ENCODE peak calls at places on chromosomes 6 and 20, in eight cellular contexts. One of them, this sample, is unnamed.

GRCh38 chr6:43256670-43257664 is 13.7 kb downstream of the TTBK1 start:
- DNase-seq in neural progenitor cell: no peak
- DNase-seq in brain microvascular endothelial cell: no peak
- DNase-seq in CD8-positive, alpha-beta T cell: no peak
- DNase-seq in adrenal gland: no peak
- DNase-seq in tibial artery: no peak
- DNase-seq in pancreas: no peak
- DNase-seq in heart left ventricle: no peak
- DNase-seq in this sample: no peak

GRCh38 chr6:117449549-117450439 is 24.1 kb upstream of the ROS1 start:
- DNase-seq in tibial artery: no peak
- DNase-seq in neural progenitor cell: peak
- DNase-seq in CD8-positive, alpha-beta T cell: peak
- DNase-seq in pancreas: peak
- DNase-seq in adrenal gland: peak
- DNase-seq in heart left ventricle: peak
- DNase-seq in brain microvascular endothelial cell: peak
- DNase-seq in this sample: no peak

GRCh38 chr20:35226775-35227681 is 538 bp downstream of the MMP24 start:
- DNase-seq in tibial artery: no peak
- DNase-seq in pancreas: peak
- DNase-seq in brain microvascular endothelial cell: peak
- DNase-seq in heart left ventricle: peak
- DNase-seq in neural progenitor cell: peak
- DNase-seq in adrenal gland: peak
- DNase-seq in CD8-positive, alpha-beta T cell: peak
- DNase-seq in this sample: peak

GRCh38 chr6:43843669-43844171 is 73.7 kb downstream of the VEGFA start:
- DNase-seq in pancreas: no peak
- DNase-seq in brain microvascular endothelial cell: no peak
- DNase-seq in neural progenitor cell: no peak
- DNase-seq in tibial artery: no peak
- DNase-seq in heart left ventricle: no peak
- DNase-seq in adrenal gland: no peak
- DNase-seq in CD8-positive, alpha-beta T cell: no peak
- DNase-seq in this sample: no peak

GRCh38 chr20:3194617-3195280 is 9.7 kb downstream of the DDRGK1 start:
- DNase-seq in brain microvascular endothelial cell: no peak
- DNase-seq in pancreas: no peak
- DNase-seq in adrenal gland: no peak
- DNase-seq in heart left ventricle: no peak
- DNase-seq in tibial artery: no peak
- DNase-seq in neural progenitor cell: no peak
- DNase-seq in CD8-positive, alpha-beta T cell: no peak
- DNase-seq in this sample: no peak

GRCh38 chr6:169700296-169700695 is 1.5 kb downstream of the WDR27 start:
- DNase-seq in neural progenitor cell: no peak
- DNase-seq in tibial artery: no peak
- DNase-seq in adrenal gland: no peak
- DNase-seq in brain microvascular endothelial cell: no peak
- DNase-seq in heart left ventricle: no peak
- DNase-seq in CD8-positive, alpha-beta T cell: no peak
- DNase-seq in pancreas: no peak
- DNase-seq in this sample: no peak

GRCh38 chr6:69084746-69085335 is 449.8 kb downstream of the ADGRB3 start:
- DNase-seq in brain microvascular endothelial cell: no peak
- DNase-seq in adrenal gland: no peak
- DNase-seq in CD8-positive, alpha-beta T cell: no peak
- DNase-seq in heart left ventricle: no peak
- DNase-seq in pancreas: no peak
- DNase-seq in tibial artery: no peak
- DNase-seq in neural progenitor cell: no peak
- DNase-seq in this sample: no peak

GRCh38 chr20:10315138-10315537 is 96.5 kb downstream of the SNAP25 start:
- DNase-seq in brain microvascular endothelial cell: no peak
- DNase-seq in adrenal gland: no peak
- DNase-seq in heart left ventricle: no peak
- DNase-seq in neural progenitor cell: peak
- DNase-seq in tibial artery: no peak
- DNase-seq in pancreas: no peak
- DNase-seq in CD8-positive, alpha-beta T cell: no peak
- DNase-seq in this sample: no peak

GRCh38 chr6:31958412-31958740 is 395 bp downstream of the NELFE start:
- DNase-seq in adrenal gland: no peak
- DNase-seq in tibial artery: no peak
- DNase-seq in pancreas: no peak
- DNase-seq in CD8-positive, alpha-beta T cell: no peak
- DNase-seq in neural progenitor cell: no peak
- DNase-seq in brain microvascular endothelial cell: no peak
- DNase-seq in heart left ventricle: no peak
- DNase-seq in this sample: no peak

GRCh38 chr6:134984821-134985220 is 34.9 kb upstream of the ALDH8A1 start:
- DNase-seq in neural progenitor cell: no peak
- DNase-seq in tibial artery: no peak
- DNase-seq in brain microvascular endothelial cell: no peak
- DNase-seq in heart left ventricle: no peak
- DNase-seq in adrenal gland: no peak
- DNase-seq in CD8-positive, alpha-beta T cell: no peak
- DNase-seq in pancreas: no peak
- DNase-seq in this sample: no peak

GRCh38 chr6:79077680-79078056 is 386 bp downstream of the PHIP start:
- DNase-seq in adrenal gland: no peak
- DNase-seq in neural progenitor cell: no peak
- DNase-seq in heart left ventricle: no peak
- DNase-seq in brain microvascular endothelial cell: no peak
- DNase-seq in CD8-positive, alpha-beta T cell: no peak
- DNase-seq in tibial artery: no peak
- DNase-seq in pancreas: peak
- DNase-seq in this sample: no peak

GRCh38 chr6:52162940-52163908 is 23.0 kb upstream of the IL17A start:
- DNase-seq in CD8-positive, alpha-beta T cell: no peak
- DNase-seq in pancreas: no peak
- DNase-seq in neural progenitor cell: peak
- DNase-seq in adrenal gland: no peak
- DNase-seq in tibial artery: no peak
- DNase-seq in heart left ventricle: no peak
- DNase-seq in brain microvascular endothelial cell: no peak
- DNase-seq in this sample: no peak

GRCh38 chr20:31845300-31845863 is at the start of gene FOXS1:
- DNase-seq in CD8-positive, alpha-beta T cell: no peak
- DNase-seq in tibial artery: peak
- DNase-seq in neural progenitor cell: peak
- DNase-seq in adrenal gland: no peak
- DNase-seq in pancreas: no peak
- DNase-seq in heart left ventricle: peak
- DNase-seq in brain microvascular endothelial cell: peak
- DNase-seq in this sample: no peak

GRCh38 chr20:34111057-34111711 is 859 bp downstream of the EIF2S2 start:
- DNase-seq in heart left ventricle: no peak
- DNase-seq in brain microvascular endothelial cell: peak
- DNase-seq in pancreas: no peak
- DNase-seq in tibial artery: no peak
- DNase-seq in CD8-positive, alpha-beta T cell: no peak
- DNase-seq in neural progenitor cell: peak
- DNase-seq in adrenal gland: no peak
- DNase-seq in this sample: no peak

GRCh38 chr6:159456349-159456748 is 236.7 kb downstream of the SOD2 start:
- DNase-seq in adrenal gland: no peak
- DNase-seq in brain microvascular endothelial cell: no peak
- DNase-seq in neural progenitor cell: no peak
- DNase-seq in CD8-positive, alpha-beta T cell: no peak
- DNase-seq in heart left ventricle: no peak
- DNase-seq in pancreas: no peak
- DNase-seq in tibial artery: no peak
- DNase-seq in this sample: no peak

GRCh38 chr6:149897015-149897697 is 757 bp downstream of the RAET1E start:
- DNase-seq in heart left ventricle: peak
- DNase-seq in tibial artery: peak
- DNase-seq in neural progenitor cell: no peak
- DNase-seq in CD8-positive, alpha-beta T cell: no peak
- DNase-seq in brain microvascular endothelial cell: peak
- DNase-seq in adrenal gland: peak
- DNase-seq in pancreas: no peak
- DNase-seq in this sample: no peak

GRCh38 chr6:68343901-68344300 is 291.2 kb upstream of the ADGRB3 start:
- DNase-seq in brain microvascular endothelial cell: peak
- DNase-seq in heart left ventricle: no peak
- DNase-seq in pancreas: no peak
- DNase-seq in tibial artery: no peak
- DNase-seq in neural progenitor cell: peak
- DNase-seq in adrenal gland: peak
- DNase-seq in CD8-positive, alpha-beta T cell: no peak
- DNase-seq in this sample: peak

GRCh38 chr6:126432564-126432963 is 92.6 kb downstream of the CENPW start:
- DNase-seq in heart left ventricle: no peak
- DNase-seq in adrenal gland: no peak
- DNase-seq in CD8-positive, alpha-beta T cell: no peak
- DNase-seq in neural progenitor cell: no peak
- DNase-seq in brain microvascular endothelial cell: no peak
- DNase-seq in pancreas: no peak
- DNase-seq in tibial artery: no peak
- DNase-seq in this sample: no peak

GRCh38 chr6:131756039-131756438 is 45.2 kb upstream of the CTAGE9 start:
- DNase-seq in heart left ventricle: no peak
- DNase-seq in tibial artery: no peak
- DNase-seq in CD8-positive, alpha-beta T cell: no peak
- DNase-seq in neural progenitor cell: no peak
- DNase-seq in pancreas: no peak
- DNase-seq in adrenal gland: no peak
- DNase-seq in brain microvascular endothelial cell: peak
- DNase-seq in this sample: no peak

DNA sequence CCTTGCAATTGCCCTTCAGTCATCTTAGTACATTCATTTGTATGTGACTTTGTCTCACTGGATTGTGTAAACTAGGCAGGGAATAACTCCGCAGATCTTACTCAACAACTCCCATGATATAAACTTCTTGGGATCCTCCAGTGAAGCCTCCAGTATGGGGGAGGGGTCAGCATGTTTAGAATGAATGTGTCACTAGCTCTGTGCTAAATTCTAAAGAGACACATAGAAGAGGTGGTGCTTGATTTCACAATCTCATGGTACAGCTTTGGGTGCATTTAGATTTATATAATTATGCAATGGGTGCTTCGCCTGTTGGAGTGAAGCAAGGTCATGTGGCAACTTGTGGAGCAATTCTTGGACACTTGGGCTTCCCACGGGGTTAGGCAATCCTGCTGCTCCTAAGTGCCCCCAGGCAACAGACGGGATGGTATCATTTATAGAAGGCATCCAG is 40.3 kb downstream of the SLC24A3 start:
- DNase-seq in CD8-positive, alpha-beta T cell: no peak
- DNase-seq in heart left ventricle: no peak
- DNase-seq in pancreas: no peak
- DNase-seq in tibial artery: no peak
- DNase-seq in brain microvascular endothelial cell: no peak
- DNase-seq in adrenal gland: no peak
- DNase-seq in neural progenitor cell: no peak
- DNase-seq in this sample: no peak
- H3K27ac ChIP-seq in CD8-positive, alpha-beta T cell: no peak
- H3K27ac ChIP-seq in heart left ventricle: no peak
- H3K27ac ChIP-seq in pancreas: no peak
- H3K27ac ChIP-seq in tibial artery: no peak
- H3K27ac ChIP-seq in brain microvascular endothelial cell: no peak
- H3K27ac ChIP-seq in adrenal gland: no peak
- H3K27ac ChIP-seq in neural progenitor cell: no peak
- H3K27ac ChIP-seq in this sample: no peak

GRCh38 chr6:33746036-33746600 is 587 bp downstream of the IP6K3 start:
- DNase-seq in heart left ventricle: peak
- DNase-seq in pancreas: no peak
- DNase-seq in brain microvascular endothelial cell: peak
- DNase-seq in tibial artery: peak
- DNase-seq in CD8-positive, alpha-beta T cell: no peak
- DNase-seq in neural progenitor cell: peak
- DNase-seq in adrenal gland: no peak
- DNase-seq in this sample: peak
- TF ChIP-seq CTCF in heart left ventricle: no peak
- TF ChIP-seq CTCF in pancreas: no peak
- TF ChIP-seq CTCF in brain microvascular endothelial cell: peak
- TF ChIP-seq CTCF in tibial artery: no peak
- TF ChIP-seq CTCF in CD8-positive, alpha-beta T cell: no peak
- TF ChIP-seq CTCF in neural progenitor cell: no peak
- TF ChIP-seq CTCF in adrenal gland: no peak
- TF ChIP-seq CTCF in this sample: no peak

DNA sequence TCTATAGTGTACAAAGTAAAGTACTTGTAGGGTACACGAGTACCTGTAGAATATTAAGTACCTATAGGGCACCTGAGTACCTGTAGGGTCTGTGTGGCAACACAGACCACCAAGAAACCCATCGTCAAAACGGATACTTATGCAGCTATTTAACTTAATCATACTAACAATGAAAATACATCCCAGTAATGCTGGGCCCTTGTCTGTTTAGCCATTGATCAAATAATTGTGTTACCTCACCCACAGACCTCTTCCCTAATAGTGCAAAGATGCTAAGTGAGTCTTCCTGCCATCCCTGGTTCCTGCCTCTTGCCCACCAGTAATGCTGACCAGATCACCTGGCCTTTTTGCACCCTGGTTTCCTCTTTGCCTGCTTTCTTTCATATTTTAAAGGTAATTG is 7.5 kb upstream of the COL10A1 start:
- DNase-seq in CD8-positive, alpha-beta T cell: no peak
- DNase-seq in brain microvascular endothelial cell: no peak
- DNase-seq in tibial artery: no peak
- DNase-seq in adrenal gland: no peak
- DNase-seq in heart left ventricle: no peak
- DNase-seq in neural progenitor cell: no peak
- DNase-seq in pancreas: no peak
- DNase-seq in this sample: no peak
- H3K27ac ChIP-seq in CD8-positive, alpha-beta T cell: no peak
- H3K27ac ChIP-seq in brain microvascular endothelial cell: no peak
- H3K27ac ChIP-seq in tibial artery: no peak
- H3K27ac ChIP-seq in adrenal gland: no peak
- H3K27ac ChIP-seq in heart left ventricle: no peak
- H3K27ac ChIP-seq in neural progenitor cell: no peak
- H3K27ac ChIP-seq in pancreas: no peak
- H3K27ac ChIP-seq in this sample: no peak

GRCh38 chr20:41352106-41352505 is 11.5 kb downstream of the LPIN3 start:
- DNase-seq in adrenal gland: no peak
- DNase-seq in neural progenitor cell: peak
- DNase-seq in tibial artery: no peak
- DNase-seq in brain microvascular endothelial cell: no peak
- DNase-seq in CD8-positive, alpha-beta T cell: no peak
- DNase-seq in pancreas: no peak
- DNase-seq in heart left ventricle: peak
- DNase-seq in this sample: no peak
- TF ChIP-seq CTCF in adrenal gland: no peak
- TF ChIP-seq CTCF in neural progenitor cell: peak
- TF ChIP-seq CTCF in tibial artery: no peak
- TF ChIP-seq CTCF in brain microvascular endothelial cell: peak
- TF ChIP-seq CTCF in CD8-positive, alpha-beta T cell: no peak
- TF ChIP-seq CTCF in pancreas: no peak
- TF ChIP-seq CTCF in heart left ventricle: no peak
- TF ChIP-seq CTCF in this sample: no peak

GRCh38 chr20:62928246-62928939 is 2.1 kb upstream of the DIDO1 start:
- DNase-seq in neural progenitor cell: no peak
- DNase-seq in pancreas: no peak
- DNase-seq in CD8-positive, alpha-beta T cell: no peak
- DNase-seq in heart left ventricle: no peak
- DNase-seq in brain microvascular endothelial cell: no peak
- DNase-seq in adrenal gland: no peak
- DNase-seq in tibial artery: peak
- DNase-seq in this sample: no peak
- H3K27ac ChIP-seq in neural progenitor cell: no peak
- H3K27ac ChIP-seq in pancreas: peak
- H3K27ac ChIP-seq in CD8-positive, alpha-beta T cell: peak
- H3K27ac ChIP-seq in heart left ventricle: peak
- H3K27ac ChIP-seq in brain microvascular endothelial cell: no peak
- H3K27ac ChIP-seq in adrenal gland: peak
- H3K27ac ChIP-seq in tibial artery: peak
- H3K27ac ChIP-seq in this sample: peak